ENCODE peak calls at places on chromosomes 11 and 22, in seven cellular contexts. V is mesenchymal stem cell, C is BE2C, R is neuronal stem cell, J is left ventricle myocardium inferior, E is mammary epithelial cell, O is right lobe of liver. X is an unnamed sample. For H3K36me3 and H3K9me3, the result is how much of the 10 kb centered on the place peaks cover.

GRCh38 chr11:64084962-64085710 is 49.4 kb downstream of the FLRT1 start:
- DNase-seq in J (no peak), O (peak), V (no peak), C (peak), R (no peak), E (no peak), X (no peak)

GRCh38 chr11:28743101-28743550 is 634.9 kb downstream of the METTL15 start:
- DNase-seq in R (no peak), J (no peak), O (no peak), V (peak), C (no peak), E (peak), X (no peak)

GRCh38 chr11:61133956-61134662 is 27.1 kb downstream of the VPS37C start:
- DNase-seq in E (no peak), V (no peak), C (no peak), J (no peak), R (no peak), O (no peak), X (no peak)

GRCh38 chr11:90840071-90840470 is 617.2 kb upstream of the CHORDC1 start:
- DNase-seq in E (peak), C (no peak), J (no peak), O (no peak), V (no peak), R (no peak), X (no peak)

GRCh38 chr11:76678316-76678715 is 7.8 kb upstream of the LRRC32 start:
- DNase-seq in E (no peak), O (no peak), V (no peak), C (no peak), R (no peak), J (no peak), X (no peak)

GRCh38 chr11:118622376-118623290 is 15.2 kb downstream of the PHLDB1 start:
- DNase-seq in R (no peak), E (peak), O (no peak), V (peak), C (peak), J (peak), X (peak)

GRCh38 chr22:44666207-44666585 is 35.8 kb upstream of the PRR5 start:
- DNase-seq in V (no peak), C (no peak), J (no peak), O (no peak), E (no peak), R (no peak), X (no peak)

GRCh38 chr11:128903248-128904041 is 12.3 kb downstream of the KCNJ5 start:
- DNase-seq in J (peak), V (no peak), R (no peak), O (peak), C (no peak), E (peak), X (no peak)

GRCh38 chr11:8038393-8038792 is 42.6 kb upstream of the TUB start:
- DNase-seq in O (no peak), V (no peak), C (no peak), R (peak), J (no peak), E (no peak), X (no peak)

GRCh38 chr22:21807545-21807944 is 59.9 kb downstream of the MAPK1 start:
- DNase-seq in C (no peak), O (no peak), R (no peak), J (no peak), E (no peak), V (no peak), X (no peak)

GRCh38 chr11:68471360-68472340 is 11.1 kb downstream of the PPP6R3 start:
- DNase-seq in C (no peak), E (peak), J (no peak), O (no peak), R (no peak), V (no peak), X (no peak)

GRCh38 chr22:37208401-37209139 is 3.7 kb downstream of the SSTR3 start:
- DNase-seq in R (no peak), C (no peak), V (no peak), E (no peak), J (no peak), O (peak), X (no peak)

GRCh38 chr11:113473983-113474361 is 1.2 kb downstream of the DRD2 start:
- DNase-seq in O (no peak), R (no peak), V (no peak), E (no peak), C (no peak), J (no peak), X (no peak)

GRCh38 chr22:47161631-47162030 is 399.2 kb downstream of the TBC1D22A start:
- DNase-seq in V (no peak), J (no peak), E (no peak), O (no peak), C (peak), R (no peak), X (no peak)

GRCh38 chr11:95092549-95093324 is 3.1 kb downstream of the ENDOD1 start:
- DNase-seq in J (no peak), O (no peak), C (peak), R (no peak), V (peak), E (peak), X (peak)

GRCh38 chr11:19730373-19730772 is 17.7 kb downstream of the NAV2 start:
- DNase-seq in O (no peak), V (no peak), R (no peak), E (no peak), C (no peak), J (peak), X (peak)

GRCh38 chr11:109695696-109696095 is 273.7 kb downstream of the C11orf87 start:
- DNase-seq in E (peak), C (no peak), R (no peak), J (no peak), V (peak), O (no peak), X (no peak)

GRCh38 chr22:44931077-44931540 is 78.7 kb downstream of the PHF21B start:
- DNase-seq in E (no peak), R (no peak), V (no peak), J (peak), O (no peak), C (no peak), X (no peak)

GRCh38 chr22:23773247-23774113 is 831 bp downstream of the MMP11 start:
- DNase-seq in C (no peak), J (peak), R (no peak), O (no peak), E (no peak), V (no peak), X (no peak)
- H3K4me3 ChIP-seq in C (peak), J (peak), R (peak), O (peak), E (peak), V (peak), X (peak)

GRCh38 chr22:45971389-45972028 is 5.5 kb downstream of the WNT7B start:
- DNase-seq in R (no peak), E (no peak), O (no peak), C (no peak), J (no peak), V (peak), X (no peak)
- H3K36me3 ChIP-seq in R (under half), E (under half), O (under half), C (under half), J (under half), V (under half), X (under half)

GRCh38 chr11:114566273-114566672 is 6.6 kb upstream of the NXPE1 start:
- DNase-seq in O (no peak), E (no peak), R (peak), V (no peak), J (no peak), C (no peak), X (no peak)

GRCh38 chr11:114571712-114572111 is 12.0 kb upstream of the NXPE1 start:
- DNase-seq in R (no peak), V (no peak), C (peak), O (no peak), J (no peak), E (no peak), X (no peak)

GRCh38 chr11:114564836-114565235 is 5.2 kb upstream of the NXPE1 start:
- DNase-seq in E (no peak), R (no peak), J (no peak), O (no peak), C (no peak), V (no peak), X (no peak)

DNA sequence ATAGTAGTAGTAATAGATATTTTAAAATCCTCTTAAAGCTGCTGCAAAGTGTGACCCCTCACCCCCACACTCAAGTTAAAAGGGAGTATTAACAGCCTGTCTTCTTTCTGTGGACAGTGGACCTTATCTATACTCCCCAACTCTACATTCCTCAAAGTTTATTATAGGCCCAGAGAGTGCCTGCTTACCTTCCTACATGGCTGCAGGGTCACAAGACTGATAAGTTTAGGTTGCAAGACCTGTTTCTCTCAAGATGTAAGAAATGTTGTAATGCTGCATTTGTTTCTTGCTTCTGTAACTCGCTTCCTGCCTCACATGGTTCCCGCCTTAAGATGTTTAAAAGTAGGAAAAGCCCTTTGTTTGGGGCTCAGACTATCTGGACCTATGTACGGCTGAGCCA is 10.1 kb upstream of the NXPE1 start:
- DNase-seq in C (no peak), V (no peak), R (no peak), J (no peak), E (no peak), O (no peak), X (no peak)
- H3K9me3 ChIP-seq in C (under half), V (under half), R (under half), J (under half), E (under half), O (under half), X (under half)

GRCh38 chr11:5339771-5340322 is 3.5 kb downstream of the OR51B5 start:
- DNase-seq in E (no peak), O (no peak), R (no peak), J (no peak), V (no peak), C (no peak), X (no peak)
- H3K4me3 ChIP-seq in E (no peak), O (no peak), R (no peak), J (no peak), V (no peak), C (no peak), X (no peak)

DNA sequence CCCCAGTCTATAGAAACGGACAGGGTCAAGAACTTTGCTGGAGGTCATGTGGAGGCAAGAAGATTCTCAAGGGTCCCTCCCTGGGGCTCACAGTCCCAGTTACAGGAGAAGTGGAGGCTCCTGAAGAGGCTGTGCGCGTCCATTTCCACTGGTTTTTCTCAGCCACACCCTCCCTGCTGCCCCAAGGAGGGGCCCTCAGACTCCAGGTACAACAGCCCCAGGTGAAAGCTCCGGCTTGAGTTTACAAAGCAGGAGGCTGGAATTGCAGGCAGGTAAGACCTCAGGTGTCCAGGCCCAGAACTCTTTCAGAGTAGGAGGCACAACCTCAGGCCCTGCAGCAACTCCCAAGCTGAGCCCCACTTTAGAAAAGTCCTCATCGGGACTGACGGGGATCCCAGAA is 3.1 kb downstream of the SHANK2 start:
- DNase-seq in V (no peak), J (no peak), E (no peak), O (no peak), R (no peak), C (no peak), X (no peak)
- H3K36me3 ChIP-seq in V (under half), J (under half), E (under half), O (under half), R (under half), C (under half), X (under half)

GRCh38 chr11:48669146-48669545 is 180.6 kb downstream of the OR4A47 start:
- DNase-seq in J (no peak), R (no peak), E (no peak), O (no peak), C (no peak), V (no peak), X (no peak)
- H3K9me3 ChIP-seq in J (half or more), R (under half), E (under half), O (under half), C (under half), V (half or more), X (under half)

GRCh38 chr11:73645972-73646631 is at the start of gene PLEKHB1:
- DNase-seq in O (no peak), J (no peak), V (no peak), C (no peak), R (peak), E (no peak), X (no peak)
- H3K4me3 ChIP-seq in O (no peak), J (peak), V (peak), C (peak), R (no peak), E (no peak), X (no peak)

X was measured in MG63.